ENCODE peak calls at places on chromosomes 11 and 22, in eight cellular contexts. W is cardiac muscle cell, Y is ovary, V is kidney, N is foreskin fibroblast, T is neural progenitor cell, R is dorsolateral prefrontal cortex, B is tibial artery. D is an unnamed sample.

GRCh38 chr22:17769013-17769715 is 5.1 kb downstream of the BID start:
- DNase-seq in V (no peak), N (no peak), Y (no peak), T (no peak), B (no peak), W (no peak), R (no peak), D (no peak)

GRCh38 chr22:46878549-46878948 is 116.1 kb downstream of the TBC1D22A start:
- DNase-seq in V (no peak), T (peak), R (no peak), B (no peak), N (no peak), W (peak), Y (no peak), D (peak)

GRCh38 chr11:112778091-112778889 is 182.9 kb upstream of the NCAM1 start:
- DNase-seq in T (no peak), N (no peak), R (no peak), B (no peak), V (no peak), W (no peak), Y (no peak), D (no peak)

GRCh38 chr22:36149464-36149863 is 11.1 kb downstream of the APOL3 start:
- DNase-seq in B (no peak), R (no peak), W (peak), Y (no peak), N (peak), T (no peak), V (no peak), D (no peak)

GRCh38 chr11:73521621-73522020 is 76.3 kb downstream of the FAM168A start:
- DNase-seq in V (no peak), W (no peak), Y (no peak), B (no peak), N (peak), R (no peak), T (no peak), D (no peak)

GRCh38 chr11:17991799-17992433 is 20.9 kb downstream of the SERGEF start:
- DNase-seq in V (no peak), Y (no peak), T (peak), R (no peak), W (peak), N (peak), B (no peak), D (peak)

GRCh38 chr11:73866095-73866579 is 10.5 kb downstream of the COA4 start:
- DNase-seq in R (no peak), T (no peak), N (peak), B (no peak), Y (peak), W (peak), V (no peak), D (no peak)

GRCh38 chr11:130124096-130124495 is 35.5 kb upstream of the ST14 start:
- DNase-seq in R (no peak), T (no peak), V (peak), B (peak), W (peak), Y (no peak), N (peak), D (no peak)

GRCh38 chr11:15933896-15934625 is 422.3 kb downstream of the SOX6 start:
- DNase-seq in Y (no peak), V (no peak), N (no peak), B (peak), W (peak), R (no peak), T (no peak), D (no peak)

GRCh38 chr11:8262552-8263108 is 1.0 kb downstream of the LMO1 start:
- DNase-seq in R (peak), W (peak), B (peak), Y (peak), T (peak), V (peak), N (peak), D (peak)

GRCh38 chr22:41256254-41256897 is 15.6 kb upstream of the CHADL start:
- DNase-seq in Y (no peak), B (no peak), N (peak), V (no peak), T (no peak), R (no peak), W (peak), D (no peak)
- TF ChIP-seq CTCF in Y (no peak), B (no peak), N (peak), V (no peak), T (no peak), R (no peak), W (no peak), D (no peak)

DNA sequence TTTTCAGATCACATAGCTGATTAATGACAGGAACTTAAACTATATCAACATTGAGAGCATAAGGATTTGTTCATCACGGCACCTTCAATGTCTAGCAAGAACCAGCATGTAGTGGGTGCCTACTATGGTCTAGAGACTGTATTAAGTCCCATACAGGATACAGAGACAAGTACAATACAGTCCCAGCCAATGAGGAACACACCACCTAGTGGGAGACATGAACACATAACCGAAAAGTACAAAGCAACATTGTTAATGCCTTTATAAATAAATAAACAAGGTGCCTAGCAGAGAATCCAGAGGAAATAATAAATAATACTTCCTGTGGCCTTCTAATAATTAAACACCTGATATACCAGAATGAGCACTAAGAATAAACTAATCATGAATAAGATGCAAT is 87.7 kb upstream of the OPCML start:
- DNase-seq in W (no peak), N (no peak), Y (no peak), B (no peak), R (no peak), V (no peak), T (peak), D (no peak)
- TF ChIP-seq CTCF in W (no peak), N (no peak), Y (no peak), B (no peak), R (no peak), V (no peak), T (peak), D (peak)

GRCh38 chr22:50455201-50455600 is 19.6 kb downstream of the SBF1 start:
- DNase-seq in R (no peak), W (no peak), B (no peak), Y (no peak), T (no peak), V (no peak), N (no peak), D (no peak)

GRCh38 chr22:50459016-50459415 is 15.8 kb downstream of the SBF1 start:
- DNase-seq in T (no peak), Y (no peak), V (no peak), R (no peak), W (no peak), N (no peak), B (no peak), D (no peak)

GRCh38 chr22:50454556-50455075 is 20.2 kb downstream of the SBF1 start:
- DNase-seq in R (no peak), T (no peak), B (no peak), N (no peak), Y (no peak), V (no peak), W (no peak), D (no peak)

GRCh38 chr22:50456026-50456425 is 18.8 kb downstream of the SBF1 start:
- DNase-seq in B (no peak), T (no peak), W (no peak), V (no peak), Y (no peak), N (no peak), R (no peak), D (no peak)

GRCh38 chr22:50456466-50457234 is 18.2 kb downstream of the SBF1 start:
- DNase-seq in T (peak), V (no peak), R (no peak), N (no peak), B (no peak), W (no peak), Y (no peak), D (no peak)
- TF ChIP-seq CTCF in T (peak), V (no peak), R (no peak), N (peak), B (no peak), W (peak), Y (no peak), D (no peak)

GRCh38 chr11:119717839-119718534 is 11.0 kb downstream of the NECTIN1 start:
- DNase-seq in V (no peak), B (no peak), T (peak), W (no peak), N (no peak), R (no peak), Y (no peak), D (no peak)

GRCh38 chr11:119721129-119722120 is 7.6 kb downstream of the NECTIN1 start:
- DNase-seq in Y (no peak), V (no peak), W (no peak), T (peak), R (no peak), B (no peak), N (no peak), D (peak)

GRCh38 chr11:119722281-119722794 is 6.7 kb downstream of the NECTIN1 start:
- DNase-seq in B (no peak), V (no peak), T (no peak), R (no peak), Y (no peak), N (no peak), W (no peak), D (no peak)

GRCh38 chr11:119723243-119723951 is 5.6 kb downstream of the NECTIN1 start:
- DNase-seq in V (no peak), T (peak), R (no peak), Y (no peak), B (no peak), N (no peak), W (no peak), D (no peak)

GRCh38 chr11:119720311-119720710 is 8.7 kb downstream of the NECTIN1 start:
- DNase-seq in V (no peak), B (no peak), Y (no peak), T (no peak), N (no peak), R (no peak), W (no peak), D (no peak)
- TF ChIP-seq CTCF in V (no peak), B (no peak), Y (no peak), T (no peak), N (no peak), R (no peak), W (no peak), D (no peak)

GRCh38 chr22:40857309-40857851 is 432 bp downstream of the XPNPEP3 start:
- DNase-seq in N (no peak), Y (no peak), B (no peak), T (no peak), W (peak), V (no peak), R (no peak), D (no peak)

GRCh38 chr22:40855104-40855959 is 1.1 kb downstream of the ST13 start:
- DNase-seq in V (no peak), B (no peak), R (no peak), Y (no peak), W (peak), T (peak), N (no peak), D (no peak)

GRCh38 chr22:40853961-40854360 is 2.5 kb downstream of the ST13 start:
- DNase-seq in V (no peak), R (no peak), B (no peak), N (no peak), Y (no peak), W (no peak), T (no peak), D (no peak)

GRCh38 chr22:40855960-40856512 is 403 bp downstream of the ST13 start:
- DNase-seq in V (peak), B (no peak), N (no peak), W (peak), R (peak), T (peak), Y (no peak), D (peak)

GRCh38 chr22:40856513-40857308 is at the start of the genes ST13 and XPNPEP3:
- DNase-seq in Y (peak), W (peak), V (peak), B (peak), N (peak), T (peak), R (peak), D (peak)
- TF ChIP-seq CTCF in Y (peak), W (peak), V (no peak), B (no peak), N (no peak), T (peak), R (no peak), D (peak)

DNA sequence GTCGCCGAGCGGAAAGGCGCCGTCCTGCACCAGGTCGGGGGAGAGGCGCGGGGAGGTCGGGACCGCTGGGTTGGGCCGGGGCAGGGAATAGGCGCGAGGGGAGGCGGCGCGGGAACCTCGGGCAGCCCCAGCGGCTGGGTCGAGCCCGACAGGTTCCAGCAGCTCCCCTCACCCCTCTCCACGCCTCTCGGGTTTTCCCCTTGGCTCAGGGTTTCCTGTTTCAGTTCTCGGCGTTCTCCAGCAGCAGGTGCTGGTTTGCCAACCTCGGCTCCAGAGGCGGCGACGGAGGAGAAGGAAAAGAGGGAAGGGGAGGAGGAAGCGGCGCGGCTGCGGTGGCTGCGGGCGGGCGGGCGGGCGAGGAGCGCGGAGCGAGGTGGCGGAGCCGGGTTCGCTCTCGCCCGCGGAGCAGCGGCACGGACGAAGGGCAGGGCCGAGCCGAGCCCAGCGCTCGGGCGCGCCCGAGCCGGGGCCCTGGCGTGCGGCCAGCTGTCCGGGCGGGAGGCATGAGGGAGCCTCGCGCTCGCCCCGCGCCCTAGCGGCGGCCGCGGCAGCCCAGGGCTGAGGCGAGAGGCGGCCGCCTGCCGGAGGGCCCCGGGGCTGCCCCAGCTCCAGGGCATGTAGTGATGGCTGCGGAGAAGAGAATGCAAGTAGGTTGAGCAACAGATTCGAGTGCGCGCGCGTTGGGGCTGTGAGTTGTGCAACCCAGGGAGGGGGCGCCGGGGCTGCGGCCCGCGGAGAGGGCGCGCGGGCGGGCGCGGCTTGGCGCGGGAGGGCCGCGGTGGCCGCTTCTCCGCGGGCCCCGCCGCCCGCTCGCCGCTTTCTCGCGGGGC is at the start of gene ZC3H12C:
- DNase-seq in B (peak), N (peak), Y (peak), T (peak), R (peak), W (peak), V (peak), D (peak)
- TF ChIP-seq CTCF in B (peak), N (peak), Y (peak), T (peak), R (no peak), W (peak), V (peak), D (peak)

D was measured in glutamatergic neuron.